ENCODE peak calls at places on chromosomes 4 and X, in six cellular contexts. D is HepG2, R is GM12892, N is K562, O is GM12878, M is H1. T is an unnamed sample.
A peak's percentile ranks its signal among the peaks of the same experiment; 100 is the strongest.

GRCh38 chr4:40576651-40577480 is 52.8 kb downstream of the RBM47 start:
- DNase-seq in M (no peak), R (no peak), D (peak; percentile 98), O (peak; percentile 82), N (no peak), T (no peak)

GRCh38 chrX:53190363-53190960 is 34.5 kb downstream of the KDM5C start:
- DNase-seq in R (no peak), M (no peak), N (peak; percentile 40), O (no peak), D (no peak), T (no peak)

GRCh38 chr4:137572163-137572562 is 39.9 kb upstream of the PCDH18 start:
- DNase-seq in O (peak; percentile 5), D (no peak), R (no peak), M (no peak), N (no peak), T (no peak)

GRCh38 chr4:111959202-111959601 is 186.1 kb upstream of the FAM241A start:
- DNase-seq in N (no peak), D (peak; percentile 2), R (no peak), M (no peak), O (no peak), T (no peak)

GRCh38 chr4:153161599-153161971 is 42.7 kb upstream of the TRIM2 start:
- DNase-seq in R (no peak), N (no peak), M (no peak), O (no peak), D (no peak), T (no peak)

GRCh38 chr4:87807402-87807801 is 8.0 kb downstream of the IBSP start:
- DNase-seq in D (no peak), R (no peak), O (no peak), M (no peak), N (no peak), T (no peak)

GRCh38 chrX:123917069-123917468 is 44.4 kb upstream of the STAG2 start:
- DNase-seq in N (no peak), M (no peak), D (no peak), R (no peak), O (no peak), T (no peak)

GRCh38 chrX:153924149-153924861 is 1.8 kb downstream of the ARHGAP4 start:
- DNase-seq in D (peak; percentile 58), O (no peak), R (no peak), N (no peak), M (no peak), T (no peak)

GRCh38 chrX:74536142-74537010 is 78.0 kb downstream of the RLIM start:
- DNase-seq in R (peak; percentile 57), D (no peak), M (no peak), O (no peak), N (peak; percentile 37), T (peak; percentile 46)

GRCh38 chrX:1564750-1565683 is 26.4 kb upstream of the AKAP17A start:
- DNase-seq in N (no peak), R (no peak), D (no peak), O (no peak), M (no peak), T (no peak)

GRCh38 chr4:89298160-89298559 is 9.4 kb downstream of the GPRIN3 start:
- DNase-seq in M (no peak), R (no peak), O (no peak), N (no peak), D (no peak), T (no peak)

GRCh38 chr4:89300060-89300459 is 7.5 kb downstream of the GPRIN3 start:
- DNase-seq in D (no peak), O (no peak), N (no peak), M (no peak), R (no peak), T (no peak)

GRCh38 chr4:89298788-89299152 is 8.8 kb downstream of the GPRIN3 start:
- DNase-seq in N (no peak), O (no peak), M (no peak), R (no peak), D (no peak), T (no peak)

GRCh38 chr4:89300490-89300889 is 7.1 kb downstream of the GPRIN3 start:
- DNase-seq in N (no peak), R (no peak), O (no peak), M (no peak), D (no peak), T (no peak)

GRCh38 chr4:89299153-89299789 is 8.3 kb downstream of the GPRIN3 start:
- DNase-seq in O (no peak), R (no peak), M (no peak), D (no peak), N (no peak), T (no peak)
- TF ChIP-seq POLR2A in O (no peak), R (no peak), M (no peak), D (no peak), N (no peak), T (no peak)

GRCh38 chrX:45479835-45480422 is 279.3 kb upstream of the DIPK2B start:
- DNase-seq in M (no peak), R (no peak), D (peak; percentile 63), O (no peak), N (no peak), T (no peak)
- TF ChIP-seq POLR2AphosphoS5 in M (no peak), R (no peak), D (no peak), O (no peak), N (no peak), T (no peak)

GRCh38 chrX:109350051-109350450 is 131.8 kb downstream of the GUCY2F start:
- DNase-seq in R (no peak), O (no peak), D (no peak), M (no peak), N (no peak), T (no peak)

GRCh38 chrX:109350621-109351020 is 131.3 kb downstream of the GUCY2F start:
- DNase-seq in N (no peak), R (no peak), D (no peak), M (no peak), O (no peak), T (no peak)

GRCh38 chrX:109345866-109346265 is 136.0 kb downstream of the GUCY2F start:
- DNase-seq in N (no peak), M (no peak), R (no peak), O (no peak), D (no peak), T (no peak)

GRCh38 chrX:109344666-109345065 is 137.2 kb downstream of the GUCY2F start:
- DNase-seq in O (no peak), M (no peak), N (no peak), D (no peak), R (no peak), T (no peak)

GRCh38 chrX:109347618-109348017 is 134.3 kb downstream of the GUCY2F start:
- DNase-seq in N (no peak), O (no peak), M (no peak), R (no peak), D (no peak), T (no peak)
- TF ChIP-seq TAF1 in N (no peak), O (no peak), M (no peak), R (no peak), D (no peak), T (no peak)

GRCh38 chr4:15003891-15004700 is 1.8 kb downstream of the CPEB2 start:
- DNase-seq in D (no peak), M (no peak), R (peak; percentile 11), N (peak; percentile 42), O (no peak), T (peak; percentile 20)

GRCh38 chr4:15001825-15002658 is at the start of gene CPEB2:
- DNase-seq in N (peak; percentile 84), M (peak; percentile 71), R (peak; percentile 69), D (peak; percentile 86), O (peak; percentile 81), T (peak; percentile 76)

GRCh38 chr4:15003441-15003890 is 1.2 kb downstream of the CPEB2 start:
- DNase-seq in M (no peak), O (no peak), N (peak; percentile 61), R (peak; percentile 31), D (no peak), T (peak; percentile 29)

GRCh38 chr4:15002659-15003440 is 569 bp downstream of the CPEB2 start:
- DNase-seq in R (peak; percentile 31), D (peak; percentile 29), O (peak; percentile 25), M (no peak), N (peak; percentile 62), T (peak; percentile 37)

GRCh38 chr4:15001248-15001824 is 945 bp upstream of the CPEB2 start:
- DNase-seq in D (peak; percentile 17), M (no peak), N (peak; percentile 62), O (no peak), R (peak; percentile 2), T (no peak)
- TF ChIP-seq POLR2A in D (no peak), M (no peak), N (no peak), O (no peak), R (no peak), T (no peak)

GRCh38 chr4:62119195-62119594 is 919.1 kb downstream of the ADGRL3 start:
- DNase-seq in M (no peak), R (no peak), N (no peak), O (no peak), D (no peak), T (no peak)
- TF ChIP-seq POLR2AphosphoS5 in M (no peak), R (no peak), N (no peak), O (no peak), D (no peak), T (no peak)

DNA sequence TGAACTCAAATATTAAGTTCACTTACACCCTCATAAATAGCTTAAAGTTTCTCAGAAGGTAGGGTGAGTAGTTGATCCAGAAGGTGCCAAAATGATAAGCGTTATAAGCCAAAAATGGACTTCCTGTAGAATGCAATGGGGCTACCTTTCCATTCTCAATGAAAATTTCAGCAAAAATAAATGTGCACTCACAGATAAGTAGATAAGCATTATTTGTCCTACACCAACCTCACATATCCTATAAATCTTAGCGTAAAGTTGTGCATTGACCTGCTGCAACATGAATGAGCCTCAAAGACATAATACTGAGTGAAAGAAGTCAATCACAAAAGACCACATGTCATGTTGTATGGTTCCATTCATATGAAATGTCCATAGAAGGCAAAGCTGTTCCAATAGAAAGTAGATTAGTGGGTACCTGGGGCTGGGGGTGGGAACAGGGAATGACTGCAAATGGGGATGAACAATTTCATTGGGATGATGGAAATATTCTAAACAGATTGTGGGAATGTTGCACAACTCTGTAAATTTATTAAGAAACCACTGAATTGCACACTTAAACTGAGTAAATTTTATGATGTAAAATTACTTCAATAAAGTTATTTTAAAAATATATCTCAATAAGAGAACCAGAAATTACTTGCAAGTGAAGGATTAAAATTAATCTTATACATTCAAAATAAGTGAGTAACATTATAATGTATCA is 100.9 kb downstream of the AMELX start:
- DNase-seq in O (no peak), M (no peak), D (no peak), R (no peak), N (peak; percentile 25), T (no peak)
- TF ChIP-seq TAF1 in O (no peak), M (no peak), D (no peak), R (no peak), N (no peak), T (no peak)

GRCh38 chr4:24473309-24473721 is 111.0 kb downstream of the DHX15 start:
- DNase-seq in M (no peak), D (no peak), N (no peak), R (no peak), O (no peak), T (no peak)

GRCh38 chr4:24470681-24471622 is 113.4 kb downstream of the DHX15 start:
- DNase-seq in M (no peak), N (no peak), O (no peak), R (peak; percentile 45), D (no peak), T (peak; percentile 36)

GRCh38 chr4:24475756-24476155 is 108.6 kb downstream of the DHX15 start:
- DNase-seq in N (no peak), O (no peak), R (no peak), M (no peak), D (no peak), T (no peak)

GRCh38 chr4:24471623-24472510 is 112.5 kb downstream of the DHX15 start:
- DNase-seq in N (no peak), R (peak; percentile 27), D (no peak), M (no peak), O (no peak), T (peak; percentile 32)

GRCh38 chr4:24472514-24473308 is 111.6 kb downstream of the DHX15 start:
- DNase-seq in R (peak; percentile 57), M (peak; percentile 63), N (peak; percentile 77), O (no peak), D (peak; percentile 50), T (peak; percentile 68)
- TF ChIP-seq POLR2A in R (no peak), M (peak; percentile 62), N (no peak), O (no peak), D (no peak), T (no peak)